ENCODE peak calls at places on chromosome 22, in seven cellular contexts. X is stimulated activated CD4-positive, alpha-beta T cell treated with anti-CD3 and anti-CD28 coated beads, TNF-alpha, amount 100 ng/mL, for 1 hour; U is Caki2; O is esophagus squamous epithelium; G is amniotic stem cell; M is GM19239; T is GM03348. I is an unnamed sample.

GRCh38 chr22:21047730-21048129 is 2.0 kb downstream of the LRRC74B start:
- DNase-seq in X (no peak), U (no peak), O (no peak), G (no peak), M (no peak), T (no peak), I (no peak)

GRCh38 chr22:24969588-24970301 is 17.2 kb downstream of the KIAA1671 start:
- DNase-seq in X (no peak), U (no peak), O (no peak), G (no peak), M (no peak), T (peak; percentile 68), I (peak; percentile 32)

GRCh38 chr22:23751441-23751996 is 607 bp upstream of the ZNF70 start:
- DNase-seq in X (no peak), U (no peak), O (no peak), G (no peak), M (no peak), T (no peak), I (no peak)

GRCh38 chr22:46598737-46599424 is 21.3 kb upstream of the GRAMD4 start:
- DNase-seq in X (no peak), U (no peak), O (no peak), G (no peak), M (no peak), T (no peak), I (peak; percentile 45)

GRCh38 chr22:39176673-39177455 is 24.4 kb upstream of the CBX7 start:
- DNase-seq in X (no peak), U (no peak), O (no peak), G (no peak), M (no peak), T (no peak), I (no peak)

GRCh38 chr22:22025320-22026156 is 43.0 kb upstream of the TOP3B start:
- DNase-seq in X (no peak), U (no peak), O (no peak), G (no peak), M (no peak), T (no peak), I (no peak)

GRCh38 chr22:20632082-20632481 is 124.7 kb downstream of the MED15 start:
- DNase-seq in X (no peak), U (no peak), O (no peak), G (no peak), M (no peak), T (no peak), I (no peak)

GRCh38 chr22:31085493-31085824 is 4.3 kb downstream of the SMTN start:
- DNase-seq in X (no peak), U (no peak), O (no peak), G (no peak), M (peak; percentile 13), T (peak; percentile 48), I (no peak)

GRCh38 chr22:46104881-46105493 is 45.3 kb upstream of the PPARA start:
- DNase-seq in X (no peak), U (no peak), O (no peak), G (no peak), M (no peak), T (no peak), I (peak; percentile 48)

GRCh38 chr22:49278357-49278756 is 549.3 kb downstream of the BRD1 start:
- DNase-seq in X (no peak), U (no peak), O (no peak), G (no peak), M (no peak), T (no peak), I (no peak)

GRCh38 chr22:16783930-16784354 is 41.3 kb downstream of the XKR3 start:
- DNase-seq in X (no peak), U (peak; percentile 11), O (no peak), G (no peak), M (no peak), T (peak; percentile 14), I (no peak)

GRCh38 chr22:48940266-48940987 is 887.2 kb downstream of the BRD1 start:
- DNase-seq in X (no peak), U (no peak), O (no peak), G (no peak), M (no peak), T (no peak), I (no peak)

GRCh38 chr22:23286296-23286695 is 106.0 kb downstream of the BCR start:
- DNase-seq in X (no peak), U (no peak), O (no peak), G (no peak), M (no peak), T (no peak), I (no peak)

GRCh38 chr22:46673205-46673604 is 53.0 kb downstream of the GRAMD4 start:
- DNase-seq in X (no peak), U (no peak), O (no peak), G (no peak), M (no peak), T (no peak), I (no peak)

GRCh38 chr22:24964441-24964840 is 11.9 kb downstream of the KIAA1671 start:
- DNase-seq in X (no peak), U (no peak), O (no peak), G (no peak), M (no peak), T (no peak), I (no peak)

GRCh38 chr22:36325163-36326031 is 62.4 kb downstream of the MYH9 start:
- DNase-seq in X (no peak), U (peak; percentile 90), O (no peak), G (peak; percentile 60), M (no peak), T (peak; percentile 68), I (peak; percentile 94)

GRCh38 chr22:48241658-48242057 is 1479.2 kb downstream of the TBC1D22A start:
- DNase-seq in X (no peak), U (no peak), O (no peak), G (no peak), M (no peak), T (no peak), I (no peak)

GRCh38 chr22:19785461-19786263 is 25.1 kb downstream of the TBX1 start:
- DNase-seq in X (no peak), U (no peak), O (no peak), G (no peak), M (no peak), T (no peak), I (no peak)

I was measured in fibroblast of gingiva.